ENCODE peak calls at places on chromosomes 7 and 10, in six cellular contexts. H is mesenteric fat pad, X is H54, A is activated T-cell treated with anti-CD3 and anti-CD28 coated beads for 1 hour, W is uterus, Z is transverse colon. J is an unnamed sample.

GRCh38 chr7:45967591-45968157 is 46.6 kb upstream of the IGFBP3 start:
- DNase-seq in H (no peak), X (no peak), A (no peak), W (no peak), Z (no peak), J (no peak)

GRCh38 chr7:142303650-142304049 is 45.8 kb upstream of the PRSS58 start:
- DNase-seq in H (no peak), X (no peak), A (no peak), W (no peak), Z (no peak), J (no peak)

GRCh38 chr7:151060416-151061234 is 1.2 kb downstream of the SLC4A2 start:
- DNase-seq in H (no peak), X (peak; percentile 73), A (no peak), W (peak; percentile 47), Z (peak; percentile 58), J (peak; percentile 16)

GRCh38 chr10:102358717-102359382 is 36.7 kb upstream of the NFKB2 start:
- DNase-seq in H (no peak), X (no peak), A (no peak), W (no peak), Z (no peak), J (no peak)

GRCh38 chr7:31458203-31458602 is 55.7 kb upstream of the ITPRID1 start:
- DNase-seq in H (no peak), X (no peak), A (no peak), W (no peak), Z (no peak), J (no peak)

GRCh38 chr7:122715183-122715582 is 12.5 kb upstream of the RNF148 start:
- DNase-seq in H (no peak), X (no peak), A (no peak), W (no peak), Z (no peak), J (no peak)

GRCh38 chr7:102978280-102978679 is 65.5 kb downstream of the LRRC17 start:
- DNase-seq in H (peak; percentile 76), X (no peak), A (no peak), W (peak; percentile 36), Z (no peak), J (no peak)

GRCh38 chr7:41104621-41105020 is 598.3 kb downstream of the INHBA start:
- DNase-seq in H (no peak), X (no peak), A (no peak), W (no peak), Z (no peak), J (no peak)

GRCh38 chr7:47454066-47454950 is 127.6 kb downstream of the TNS3 start:
- DNase-seq in H (peak; percentile 88), X (no peak), A (no peak), W (no peak), Z (no peak), J (no peak)

GRCh38 chr7:30162622-30163124 is 27.9 kb downstream of the MTURN start:
- DNase-seq in H (no peak), X (peak; percentile 64), A (no peak), W (no peak), Z (no peak), J (no peak)

GRCh38 chr7:29035044-29035740 is 77.1 kb upstream of the TRIL start:
- DNase-seq in H (no peak), X (peak; percentile 82), A (no peak), W (no peak), Z (no peak), J (no peak)

GRCh38 chr7:96173777-96174176 is 148.1 kb downstream of the SLC25A13 start:
- DNase-seq in H (no peak), X (no peak), A (no peak), W (no peak), Z (no peak), J (no peak)

GRCh38 chr7:21945374-21946227 is at the start of gene CDCA7L:
- DNase-seq in H (peak; percentile 90), X (peak; percentile 92), A (peak; percentile 38), W (peak; percentile 66), Z (peak; percentile 81), J (peak; percentile 43)

GRCh38 chr10:62545155-62545554 is 171.0 kb downstream of the ZNF365 start:
- DNase-seq in H (no peak), X (no peak), A (no peak), W (no peak), Z (no peak), J (no peak)

GRCh38 chr7:12210179-12211053 is 678 bp upstream of the TMEM106B start:
- DNase-seq in H (no peak), X (no peak), A (peak; percentile 31), W (peak; percentile 39), Z (peak; percentile 57), J (peak; percentile 45)

GRCh38 chr10:74822101-74822500 is 4.3 kb upstream of the KAT6B start:
- DNase-seq in H (no peak), X (no peak), A (no peak), W (no peak), Z (no peak), J (no peak)

GRCh38 chr10:74431816-74432215 is 280.8 kb downstream of the ADK start:
- DNase-seq in H (no peak), X (no peak), A (no peak), W (no peak), Z (no peak), J (no peak)

GRCh38 chr7:22980422-22980821 is 33.5 kb downstream of the HYCC1 start:
- DNase-seq in H (no peak), X (no peak), A (no peak), W (no peak), Z (no peak), J (no peak)

GRCh38 chr10:22662693-22663330 is 51.6 kb downstream of the PIP4K2A start:
- DNase-seq in H (no peak), X (no peak), A (no peak), W (no peak), Z (no peak), J (no peak)

J was measured in NCI-H1694 treated with DMSO at 0.1 percent for 48 hours.